ENCODE peak calls at places on chromosomes 1 and 21, in five cellular contexts. G is breast epithelium, C is fibroblast of lung, Q is transverse colon, O is mammary epithelial cell. J is an unnamed sample. For H3K27me3, the result is how much of the 10 kb centered on the place peaks cover.

GRCh38 chr1:61282387-61282786 is 200.0 kb downstream of the NFIA start:
- DNase-seq in G (no peak), C (no peak), Q (no peak), O (no peak), J (no peak)

GRCh38 chr1:20359451-20360330 is 69.0 kb downstream of the VWA5B1 start:
- DNase-seq in G (no peak), C (no peak), Q (peak), O (no peak), J (no peak)

GRCh38 chr1:6465461-6466005 is 440 bp downstream of the TNFRSF25 start:
- DNase-seq in G (no peak), C (no peak), Q (no peak), O (no peak), J (peak)

GRCh38 chr21:27498025-27498424 is 531.1 kb upstream of the ADAMTS5 start:
- DNase-seq in G (no peak), C (no peak), Q (no peak), O (peak), J (no peak)

GRCh38 chr1:206654826-206655225 is 19.5 kb downstream of the DYRK3 start:
- DNase-seq in G (no peak), C (no peak), Q (no peak), O (no peak), J (no peak)

GRCh38 chr1:227314014-227314848 is 4.1 kb downstream of the CDC42BPA start:
- DNase-seq in G (no peak), C (no peak), Q (no peak), O (no peak), J (no peak)

GRCh38 chr1:226436855-226437491 is 29.1 kb upstream of the PARP1 start:
- DNase-seq in G (no peak), C (no peak), Q (peak), O (peak), J (no peak)

GRCh38 chr21:44892536-44893277 is 19.2 kb upstream of the PTTG1IP start:
- DNase-seq in G (no peak), C (no peak), Q (peak), O (peak), J (peak)

GRCh38 chr1:211490038-211490678 is 1.8 kb downstream of the RD3 start:
- DNase-seq in G (peak), C (no peak), Q (no peak), O (no peak), J (no peak)

GRCh38 chr1:33348676-33349080 is 27.8 kb upstream of the A3GALT2 start:
- DNase-seq in G (no peak), C (no peak), Q (no peak), O (no peak), J (no peak)

GRCh38 chr21:33981341-33982101 is 65.9 kb upstream of the ATP5PO start:
- DNase-seq in G (no peak), C (no peak), Q (no peak), O (no peak), J (no peak)

GRCh38 chr1:87203890-87204289 is 124.8 kb upstream of the LMO4 start:
- DNase-seq in G (no peak), C (peak), Q (no peak), O (peak), J (no peak)

GRCh38 chr1:41735587-41736290 is 183.0 kb downstream of the HIVEP3 start:
- DNase-seq in G (no peak), C (no peak), Q (no peak), O (no peak), J (no peak)

GRCh38 chr1:159804924-159805323 is 2.8 kb downstream of the FCRL6 start:
- DNase-seq in G (no peak), C (peak), Q (no peak), O (peak), J (no peak)

GRCh38 chr1:207745285-207745684 is 6.6 kb upstream of the CD46 start:
- DNase-seq in G (no peak), C (peak), Q (no peak), O (no peak), J (no peak)

GRCh38 chr1:217090073-217090911 is 367.1 kb upstream of the ESRRG start:
- DNase-seq in G (no peak), C (no peak), Q (no peak), O (no peak), J (no peak)

GRCh38 chr1:30518186-30518585 is 205.2 kb downstream of the MATN1 start:
- DNase-seq in G (no peak), C (no peak), Q (no peak), O (no peak), J (no peak)

DNA sequence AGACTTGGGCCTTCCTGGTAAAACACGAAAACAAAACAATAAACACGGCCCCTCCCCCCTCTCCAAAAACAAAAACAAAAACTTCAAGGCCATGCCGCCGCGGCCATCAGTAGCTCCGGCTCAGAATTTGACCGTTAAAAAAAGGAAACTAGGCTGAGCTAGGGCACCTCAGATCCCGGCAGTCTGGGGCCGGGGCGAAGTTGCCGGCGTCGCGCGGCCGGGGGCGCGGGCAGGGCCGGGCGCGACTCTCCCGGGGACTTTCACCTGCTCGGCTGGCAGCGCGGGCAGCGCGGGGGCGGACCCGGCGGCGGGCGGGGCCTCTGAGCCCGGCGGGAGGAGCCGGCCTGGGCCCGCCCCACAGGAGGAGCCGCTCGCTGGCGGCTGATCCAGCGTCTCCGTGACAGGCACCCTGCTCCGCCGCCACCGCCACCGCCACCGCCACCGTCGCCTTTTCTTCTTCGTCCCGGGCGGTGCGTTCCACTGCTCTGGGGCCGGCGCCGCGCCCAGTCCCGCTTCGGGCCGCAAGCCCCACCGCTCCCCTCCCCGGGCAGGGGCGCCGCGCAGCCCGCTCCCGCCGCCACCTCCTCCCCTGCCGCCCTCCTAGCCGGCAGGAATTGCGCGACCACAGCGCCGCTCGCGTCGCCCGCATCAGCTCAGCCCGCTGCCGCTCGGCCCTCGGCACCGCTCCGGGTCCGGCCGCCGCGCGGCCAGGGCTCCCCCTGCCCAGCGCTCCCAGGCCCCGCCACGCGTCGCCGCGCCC is at the start of gene NOS1AP:
- DNase-seq in G (peak), C (peak), Q (peak), O (peak), J (peak)
- H3K27me3 ChIP-seq in G (under half), C (under half), Q (under half), O (under half), J (half or more)

DNA sequence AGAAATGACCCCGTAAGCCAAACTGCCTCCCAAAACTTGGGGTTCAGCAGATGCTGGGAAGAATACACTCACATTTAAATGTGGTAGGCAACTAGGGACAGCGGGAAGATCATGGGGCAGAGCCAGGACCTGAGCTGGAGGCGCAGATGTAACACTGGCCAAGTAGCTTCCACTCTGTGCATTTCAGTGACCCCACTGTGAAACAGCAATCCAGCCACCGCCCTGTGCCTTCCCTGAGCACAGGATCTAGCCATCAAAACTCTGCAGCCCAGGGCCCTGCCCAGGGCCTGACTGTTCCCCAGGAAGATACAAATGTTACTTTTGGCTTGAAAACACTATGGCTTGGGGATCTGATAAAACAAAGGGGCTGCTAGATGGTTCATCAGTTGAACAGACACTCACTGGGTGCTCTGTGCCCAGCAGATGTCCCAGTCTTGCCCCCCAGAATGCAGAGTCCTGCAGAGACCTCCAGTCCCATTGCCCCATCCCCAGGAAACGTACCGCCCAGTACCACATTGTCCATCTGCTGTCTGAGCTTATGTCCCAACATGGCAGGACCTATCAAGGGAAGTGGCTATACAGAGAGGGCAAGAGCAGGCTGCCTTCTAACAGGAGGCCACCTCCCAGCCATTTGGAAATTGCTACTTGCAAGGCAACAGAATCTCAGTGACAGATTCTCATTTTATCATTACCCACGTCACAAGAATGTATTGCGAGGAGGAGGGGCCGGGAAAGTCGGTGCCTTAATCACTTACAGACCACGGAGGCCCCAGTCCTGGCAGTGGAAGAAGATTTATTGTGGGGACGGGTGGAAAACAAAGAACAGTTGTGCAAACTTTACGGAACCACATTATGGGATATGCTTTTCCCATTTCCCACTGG is 124.1 kb downstream of the DMRTB1 start:
- DNase-seq in G (peak), C (no peak), Q (no peak), O (no peak), J (no peak)
- H3K27me3 ChIP-seq in G (under half), C (under half), Q (under half), O (under half), J (under half)

GRCh38 chr1:233867028-233867427 is 37.4 kb upstream of the SLC35F3 start:
- DNase-seq in G (no peak), C (no peak), Q (no peak), O (no peak), J (no peak)

GRCh38 chr1:233868461-233868860 is 36.0 kb upstream of the SLC35F3 start:
- DNase-seq in G (no peak), C (peak), Q (no peak), O (peak), J (no peak)

GRCh38 chr1:233864578-233864977 is 39.9 kb upstream of the SLC35F3 start:
- DNase-seq in G (no peak), C (no peak), Q (no peak), O (no peak), J (no peak)

GRCh38 chr1:233863901-233864545 is 40.5 kb upstream of the SLC35F3 start:
- DNase-seq in G (no peak), C (peak), Q (no peak), O (no peak), J (no peak)

GRCh38 chr1:233865902-233866301 is 38.6 kb upstream of the SLC35F3 start:
- DNase-seq in G (no peak), C (peak), Q (no peak), O (no peak), J (no peak)
- H3K27me3 ChIP-seq in G (under half), C (under half), Q (under half), O (under half), J (under half)

GRCh38 chr1:143721024-143721373 is 250.8 kb downstream of the FAM72C start:
- DNase-seq in G (no peak), C (no peak), Q (no peak), O (no peak), J (no peak)

GRCh38 chr1:143718524-143718923 is 253.3 kb downstream of the FAM72C start:
- DNase-seq in G (no peak), C (no peak), Q (no peak), O (no peak), J (no peak)

GRCh38 chr1:143717434-143717833 is 254.4 kb downstream of the FAM72C start:
- DNase-seq in G (no peak), C (no peak), Q (no peak), O (no peak), J (no peak)

GRCh38 chr1:143718021-143718420 is 253.8 kb downstream of the FAM72C start:
- DNase-seq in G (no peak), C (no peak), Q (no peak), O (no peak), J (no peak)

DNA sequence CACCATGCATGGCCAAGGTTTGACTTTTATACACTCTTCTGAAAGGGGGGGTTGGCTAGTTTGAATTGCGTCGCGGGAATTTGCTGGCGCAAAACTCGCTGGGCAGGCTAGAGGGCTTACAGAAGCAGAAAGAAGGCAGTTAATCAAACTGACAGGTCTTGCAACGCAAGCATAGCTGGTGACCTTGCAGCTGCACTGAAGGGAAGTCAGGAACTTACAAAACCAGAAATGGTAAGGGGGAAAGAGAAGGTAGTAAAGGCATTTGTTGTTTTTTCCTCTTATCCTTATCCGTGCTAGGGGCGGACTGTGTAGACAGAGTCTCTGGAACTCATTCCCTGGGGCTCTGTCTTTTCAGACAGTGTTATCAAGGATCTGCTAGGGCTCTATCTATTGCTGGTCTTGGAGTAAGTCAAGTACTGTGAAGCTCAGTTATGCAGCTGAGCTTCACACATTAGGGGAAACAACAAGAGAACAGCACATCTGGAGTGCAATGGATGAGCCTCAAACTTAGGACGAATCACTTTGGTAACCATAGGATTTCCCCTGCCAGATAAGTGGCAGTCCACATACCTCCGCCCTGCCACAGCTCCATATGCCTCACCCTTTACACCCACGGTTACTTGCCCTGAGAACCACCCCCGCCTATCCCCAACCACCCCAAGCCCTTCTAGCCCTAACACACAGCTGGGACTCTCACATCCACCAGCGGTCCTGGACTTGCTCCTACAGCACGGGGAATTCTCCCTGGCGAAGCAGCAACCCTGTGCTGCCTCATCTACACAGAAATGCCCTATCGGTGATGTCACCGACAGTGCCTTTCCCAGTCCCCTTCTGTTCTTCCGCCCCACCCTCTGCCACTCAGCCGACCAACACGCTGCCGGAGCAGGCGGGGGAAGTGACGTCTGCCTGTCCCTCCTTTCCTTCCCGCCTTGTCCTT is 251.4 kb downstream of the FAM72C start:
- DNase-seq in G (no peak), C (no peak), Q (peak), O (peak), J (no peak)
- H3K27me3 ChIP-seq in G (under half), C (under half), Q (under half), O (under half), J (under half)

DNA sequence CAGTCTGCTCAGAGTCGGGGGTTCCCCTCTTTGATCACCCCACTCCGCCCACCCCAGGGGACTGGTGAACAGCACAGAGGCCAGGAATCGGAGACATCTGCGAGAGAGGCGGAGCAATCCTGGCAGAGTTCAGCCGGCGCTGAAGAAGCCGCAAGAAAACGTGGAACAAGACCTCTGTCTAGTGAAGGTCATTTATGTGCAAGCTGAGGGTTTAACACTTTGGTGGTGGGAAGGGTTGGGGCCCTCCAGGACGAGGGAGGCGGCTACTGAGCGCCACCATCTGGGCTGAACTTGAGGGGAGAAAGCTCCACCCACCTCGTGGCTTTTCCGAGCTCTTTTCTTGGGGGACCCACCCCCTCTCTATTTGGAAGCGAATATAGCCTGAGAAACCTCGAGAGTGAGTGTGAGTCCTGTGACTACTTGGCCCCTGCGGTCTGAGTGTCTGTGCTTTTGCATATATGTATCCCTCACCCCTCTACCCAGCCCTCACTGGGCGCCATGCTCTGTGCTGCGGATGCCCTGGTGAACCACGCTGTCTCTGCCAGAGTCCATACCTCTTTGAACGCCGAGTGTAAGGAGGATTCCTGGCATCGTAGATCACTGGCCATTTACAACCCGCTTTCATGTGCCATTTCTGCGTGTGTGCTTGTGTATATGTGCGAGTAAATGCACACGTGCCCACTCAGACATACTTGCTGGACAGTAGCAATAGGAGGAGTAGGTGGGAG is 1.2 kb upstream of the EPHA10 start:
- DNase-seq in G (no peak), C (no peak), Q (no peak), O (no peak), J (no peak)
- H3K27me3 ChIP-seq in G (under half), C (under half), Q (half or more), O (under half), J (half or more)

DNA sequence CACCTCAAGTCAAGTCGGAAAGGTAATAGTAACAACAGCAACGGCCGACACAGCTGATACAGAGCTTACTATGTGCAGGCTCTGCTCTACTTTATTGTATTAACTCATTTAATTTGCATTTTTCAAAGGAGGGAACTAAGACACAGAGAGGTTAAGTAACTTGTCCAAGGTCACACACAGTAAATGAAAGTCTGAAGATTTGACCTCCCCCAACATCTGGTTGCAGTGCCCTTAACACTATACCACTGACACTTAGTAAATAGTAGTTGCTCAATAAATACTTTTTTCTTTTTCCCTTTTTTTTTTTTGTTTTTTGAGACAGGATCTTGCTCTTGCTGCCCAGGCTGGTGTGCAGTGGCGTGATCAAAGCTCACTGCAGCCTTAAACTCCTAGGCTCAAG is 39.2 kb downstream of the RAP1GAP start:
- DNase-seq in G (no peak), C (no peak), Q (no peak), O (no peak), J (no peak)
- H3K27me3 ChIP-seq in G (under half), C (under half), Q (under half), O (under half), J (under half)

GRCh38 chr1:63326106-63326472 is 3.7 kb downstream of the FOXD3 start:
- DNase-seq in G (no peak), C (no peak), Q (no peak), O (no peak), J (no peak)

GRCh38 chr1:63328140-63328521 is 5.8 kb downstream of the FOXD3 start:
- DNase-seq in G (no peak), C (no peak), Q (no peak), O (no peak), J (no peak)

GRCh38 chr1:63329621-63330330 is 7.4 kb downstream of the FOXD3 start:
- DNase-seq in G (no peak), C (no peak), Q (no peak), O (no peak), J (no peak)

GRCh38 chr1:63326473-63327380 is 4.4 kb downstream of the FOXD3 start:
- DNase-seq in G (no peak), C (no peak), Q (no peak), O (no peak), J (no peak)

GRCh38 chr1:63327417-63328139 is 5.2 kb downstream of the FOXD3 start:
- DNase-seq in G (no peak), C (peak), Q (peak), O (peak), J (no peak)
- H3K27me3 ChIP-seq in G (under half), C (half or more), Q (half or more), O (half or more), J (half or more)

J was measured in CD4-positive, alpha-beta T cell.